ENCODE peak calls at places on chromosomes 5 and 9, in seven cellular contexts. L is A549; X is CD8-positive, alpha-beta memory T cell; B is gastrocnemius medialis; V is colonic mucosa; C is dorsolateral prefrontal cortex; J is ascending aorta. I is an unnamed sample.

GRCh38 chr5:24365406-24365805 is 279.4 kb downstream of the CDH10 start:
- DNase-seq in L (no peak), X (no peak), B (no peak), V (no peak), C (no peak), J (no peak), I (no peak)

GRCh38 chr5:172559004-172559932 is 81.8 kb upstream of the NEURL1B start:
- DNase-seq in L (no peak), X (no peak), B (peak; percentile 49), V (peak; percentile 42), C (no peak), J (no peak), I (peak; percentile 86)

GRCh38 chr9:211036-211435 is 3.6 kb upstream of the DOCK8 start:
- DNase-seq in L (no peak), X (no peak), B (no peak), V (no peak), C (no peak), J (no peak), I (no peak)

GRCh38 chr9:84899326-84899725 is 229.8 kb downstream of the NTRK2 start:
- DNase-seq in L (no peak), X (no peak), B (no peak), V (no peak), C (no peak), J (no peak), I (no peak)

GRCh38 chr5:84403773-84404172 is 19.1 kb upstream of the EDIL3 start:
- DNase-seq in L (no peak), X (no peak), B (no peak), V (no peak), C (no peak), J (no peak), I (peak; percentile 97)

GRCh38 chr9:121206516-121207370 is 5.1 kb upstream of the RAB14 start:
- DNase-seq in L (no peak), X (no peak), B (no peak), V (no peak), C (no peak), J (no peak), I (no peak)

GRCh38 chr5:132667309-132667708 is 6.5 kb upstream of the IL4 start:
- DNase-seq in L (no peak), X (no peak), B (no peak), V (no peak), C (no peak), J (no peak), I (no peak)

GRCh38 chr5:42026446-42026845 is 101.4 kb downstream of the FBXO4 start:
- DNase-seq in L (no peak), X (no peak), B (no peak), V (no peak), C (no peak), J (no peak), I (no peak)

GRCh38 chr5:177294632-177295031 is 8.9 kb downstream of the RAB24 start:
- DNase-seq in L (no peak), X (no peak), B (no peak), V (no peak), C (no peak), J (no peak), I (no peak)

GRCh38 chr5:150341989-150342388 is 15.5 kb upstream of the TCOF1 start:
- DNase-seq in L (no peak), X (no peak), B (no peak), V (no peak), C (no peak), J (no peak), I (no peak)

GRCh38 chr5:179256229-179257189 is 88.8 kb downstream of the ADAMTS2 start:
- DNase-seq in L (no peak), X (peak; percentile 33), B (no peak), V (no peak), C (peak; percentile 32), J (peak; percentile 62), I (no peak)

GRCh38 chr9:136327313-136327971 is at the start of gene GPSM1:
- DNase-seq in L (peak; percentile 52), X (no peak), B (no peak), V (no peak), C (peak; percentile 80), J (no peak), I (no peak)

GRCh38 chr9:37760416-37761165 is 7.0 kb downstream of the TRMT10B start:
- DNase-seq in L (no peak), X (no peak), B (no peak), V (no peak), C (no peak), J (no peak), I (peak; percentile 69)

GRCh38 chr5:174311531-174312269 is 266.2 kb downstream of the NSG2 start:
- DNase-seq in L (peak; percentile 61), X (no peak), B (no peak), V (peak; percentile 61), C (peak; percentile 87), J (peak; percentile 69), I (no peak)

GRCh38 chr5:57841671-57842375 is 359.2 kb upstream of the ACTBL2 start:
- DNase-seq in L (peak; percentile 71), X (no peak), B (no peak), V (no peak), C (no peak), J (no peak), I (peak; percentile 99)

GRCh38 chr5:138874241-138874640 is 894 bp downstream of the LRRTM2 start:
- DNase-seq in L (no peak), X (no peak), B (no peak), V (no peak), C (peak; percentile 64), J (no peak), I (no peak)

GRCh38 chr9:136558373-136558772 is 12.5 kb upstream of the NOTCH1 start:
- DNase-seq in L (no peak), X (no peak), B (no peak), V (no peak), C (no peak), J (no peak), I (peak; percentile 38)

GRCh38 chr5:155021858-155022257 is 8.3 kb downstream of the KIF4B start:
- DNase-seq in L (no peak), X (no peak), B (no peak), V (no peak), C (no peak), J (no peak), I (no peak)

GRCh38 chr5:124704594-124705284 is 41.7 kb downstream of the ZNF608 start:
- DNase-seq in L (no peak), X (no peak), B (no peak), V (no peak), C (no peak), J (no peak), I (no peak)

GRCh38 chr9:93576296-93577044 is at the start of gene PHF2:
- DNase-seq in L (peak; percentile 47), X (no peak), B (no peak), V (no peak), C (peak; percentile 56), J (no peak), I (no peak)

GRCh38 chr9:36140086-36141084 is 3.9 kb downstream of the GLIPR2 start:
- DNase-seq in L (no peak), X (no peak), B (no peak), V (no peak), C (peak; percentile 36), J (peak; percentile 53), I (no peak)

GRCh38 chr5:94856257-94856656 is 237.8 kb downstream of the SLF1 start:
- DNase-seq in L (no peak), X (no peak), B (no peak), V (no peak), C (no peak), J (no peak), I (no peak)

GRCh38 chr9:72635197-72635596 is 113.8 kb downstream of the TMC1 start:
- DNase-seq in L (no peak), X (no peak), B (no peak), V (no peak), C (no peak), J (no peak), I (no peak)

GRCh38 chr5:141175933-141176332 is 1.7 kb upstream of the PCDHB8 start:
- DNase-seq in L (no peak), X (no peak), B (no peak), V (no peak), C (no peak), J (no peak), I (no peak)

DNA sequence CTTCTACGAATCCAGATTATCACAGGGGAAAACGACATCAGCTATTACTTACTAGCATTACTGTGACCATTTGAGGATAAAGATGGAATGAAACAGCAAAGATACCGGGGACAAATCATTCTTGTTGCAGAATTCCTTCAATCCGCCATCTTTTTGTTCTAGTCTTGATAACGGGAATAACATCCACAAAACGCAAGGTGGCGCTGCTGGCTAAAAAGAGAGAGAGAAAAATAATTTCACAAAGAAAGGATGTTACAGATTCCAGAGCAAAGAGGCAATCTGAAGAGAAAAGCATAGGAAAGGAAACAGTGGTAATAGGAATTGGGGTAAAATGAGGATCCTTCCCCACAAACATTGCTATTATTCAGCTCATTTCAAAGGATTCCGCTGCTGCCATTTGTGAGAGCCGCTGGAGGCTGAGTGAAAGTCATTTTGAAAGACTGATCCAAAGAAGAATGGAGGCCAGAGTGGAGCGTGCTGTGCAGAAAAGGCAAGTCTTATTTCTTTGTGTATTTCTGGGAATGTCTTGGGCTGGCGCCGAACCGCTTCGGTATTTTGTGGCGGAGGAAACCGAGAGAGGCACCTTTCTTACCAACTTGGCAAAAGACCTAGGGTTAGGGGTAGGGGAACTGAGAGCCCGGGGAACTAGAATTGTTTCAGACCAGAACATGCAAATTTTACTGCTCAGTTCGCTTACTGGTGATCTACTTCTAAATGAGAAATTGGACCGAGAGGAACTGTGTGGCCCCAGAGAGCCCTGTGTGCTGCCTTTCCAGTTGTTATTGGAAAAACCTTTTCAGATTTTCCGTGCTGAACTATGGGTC is at the start of gene PCDHB7:
- DNase-seq in L (peak; percentile 25), X (no peak), B (no peak), V (no peak), C (no peak), J (no peak), I (no peak)
- H3K4me3 ChIP-seq in L (no peak within 1 kb of the TSS), X (no peak within 1 kb of the TSS), B (no peak within 1 kb of the TSS), V (no peak within 1 kb of the TSS), C (peak within 1 kb of the TSS; percentile 14), J (peak within 1 kb of the TSS; percentile 20), I (no peak within 1 kb of the TSS)

GRCh38 chr9:99103505-99103904 is 1.4 kb upstream of the TGFBR1 start:
- DNase-seq in L (no peak), X (no peak), B (no peak), V (no peak), C (no peak), J (no peak), I (no peak)
- H3K4me3 ChIP-seq in L (peak overlapping the region; percentile 83), X (no peak overlapping the region), B (no peak overlapping the region), V (no peak overlapping the region), C (no peak overlapping the region), J (peak overlapping the region; percentile 87), I (no peak overlapping the region)

DNA sequence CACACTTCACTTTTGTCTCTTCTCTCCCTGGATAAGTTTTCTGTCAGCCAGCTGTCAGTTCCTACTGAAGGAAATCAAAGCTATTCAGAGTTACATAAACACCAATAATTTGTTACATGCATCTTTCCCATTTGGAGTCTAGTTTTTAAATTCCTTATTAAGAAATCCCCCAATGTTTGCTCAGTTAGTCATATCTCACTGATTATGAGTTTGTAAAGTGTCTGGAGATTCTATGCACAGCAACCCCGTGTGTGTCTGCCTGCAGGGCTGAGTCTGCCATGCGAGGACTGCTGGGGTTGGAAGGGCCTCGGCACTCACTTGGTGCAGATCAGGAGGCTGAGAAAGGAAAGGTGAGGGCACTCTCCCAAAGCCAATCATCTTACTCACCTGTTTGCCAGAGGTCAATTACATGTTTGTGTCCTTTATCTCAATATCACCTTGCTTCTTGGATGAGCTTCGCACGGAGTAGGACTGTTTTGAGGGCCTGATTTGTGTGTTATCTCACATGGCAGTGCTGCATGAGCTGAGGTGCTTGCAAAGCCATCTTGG is 3.3 kb downstream of the ANKRD34B start:
- DNase-seq in L (no peak), X (no peak), B (no peak), V (no peak), C (no peak), J (no peak), I (peak; percentile 40)
- H3K4me3 ChIP-seq in L (no peak overlapping the region), X (no peak overlapping the region), B (no peak overlapping the region), V (no peak overlapping the region), C (no peak overlapping the region), J (no peak overlapping the region), I (no peak overlapping the region)

GRCh38 chr9:33172735-33173238 is 5.7 kb upstream of the B4GALT1 start:
- DNase-seq in L (no peak), X (no peak), B (no peak), V (no peak), C (no peak), J (no peak), I (no peak)
- H3K4me3 ChIP-seq in L (no peak overlapping the region), X (no peak overlapping the region), B (no peak overlapping the region), V (no peak overlapping the region), C (no peak overlapping the region), J (no peak overlapping the region), I (no peak overlapping the region)

I was measured in bronchial epithelial cell.